ENCODE peak calls at places on chromosomes 13 and 19, in six cellular contexts. W is Karpas-422, P is neural progenitor cell, N is neuronal stem cell, R is pancreas, Y is hepatocyte. S is an unnamed sample. For H3K4me1 and H3K9me3, the result is how much of the 10 kb centered on the place peaks cover.

GRCh38 chr13:20738616-20739015 is 35.1 kb downstream of the IL17D start:
- DNase-seq in P (no peak), N (no peak), R (no peak), W (no peak), Y (no peak), S (no peak)

GRCh38 chr19:33156354-33156753 is 24.4 kb downstream of the WDR88 start:
- DNase-seq in P (no peak), R (no peak), Y (no peak), N (no peak), W (no peak), S (no peak)

GRCh38 chr19:1102407-1103106 is 1.2 kb upstream of the GPX4 start:
- DNase-seq in R (peak), P (no peak), N (no peak), W (no peak), Y (peak), S (no peak)

GRCh38 chr13:29081036-29081435 is 260.9 kb downstream of the MTUS2 start:
- DNase-seq in R (no peak), P (no peak), W (peak), Y (no peak), N (no peak), S (no peak)

GRCh38 chr13:48448963-48449614 is 36.2 kb upstream of the LPAR6 start:
- DNase-seq in Y (no peak), P (no peak), N (no peak), R (no peak), W (no peak), S (no peak)

GRCh38 chr19:46015961-46016425 is 6.9 kb downstream of the PGLYRP1 start:
- DNase-seq in Y (no peak), N (no peak), P (peak), W (no peak), R (no peak), S (no peak)

GRCh38 chr19:7679017-7679720 is 1.5 kb upstream of the TRAPPC5 start:
- DNase-seq in Y (no peak), R (no peak), P (no peak), N (no peak), W (peak), S (no peak)

GRCh38 chr19:16325161-16325527 is 518 bp downstream of the KLF2 start:
- DNase-seq in N (peak), Y (peak), R (no peak), P (peak), W (no peak), S (peak)

GRCh38 chr13:77448689-77449088 is 86.8 kb upstream of the SCEL start:
- DNase-seq in W (no peak), Y (no peak), N (no peak), P (no peak), R (peak), S (no peak)

GRCh38 chr13:23505007-23505406 is 65.2 kb upstream of the TNFRSF19 start:
- DNase-seq in Y (no peak), P (no peak), R (no peak), N (no peak), W (peak), S (no peak)

GRCh38 chr13:76826527-76826926 is 59.7 kb downstream of the KCTD12 start:
- DNase-seq in W (no peak), N (no peak), P (no peak), Y (no peak), R (no peak), S (no peak)

GRCh38 chr13:80605007-80605406 is 264.1 kb upstream of the SPRY2 start:
- DNase-seq in P (no peak), W (no peak), R (no peak), Y (no peak), N (no peak), S (no peak)

GRCh38 chr13:26983533-26984315 is 187.9 kb downstream of the USP12 start:
- DNase-seq in P (no peak), N (no peak), Y (no peak), W (no peak), R (no peak), S (no peak)

GRCh38 chr19:13284929-13285928 is 135.0 kb downstream of the IER2 start:
- DNase-seq in P (no peak), R (no peak), N (no peak), W (no peak), Y (no peak), S (no peak)

GRCh38 chr13:31663880-31664585 is 75.3 kb upstream of the RXFP2 start:
- DNase-seq in P (peak), N (no peak), R (no peak), W (no peak), Y (no peak), S (peak)

GRCh38 chr13:20708216-20708615 is 4.7 kb downstream of the IL17D start:
- DNase-seq in N (no peak), R (no peak), P (no peak), Y (no peak), W (no peak), S (no peak)

GRCh38 chr13:38417727-38418126 is 68.1 kb downstream of the UFM1 start:
- DNase-seq in W (peak), N (no peak), Y (peak), R (no peak), P (peak), S (peak)

GRCh38 chr13:100610399-100611347 is 22.1 kb upstream of the GGACT start:
- DNase-seq in N (no peak), P (no peak), R (no peak), Y (no peak), W (peak), S (no peak)

GRCh38 chr13:27176772-27177171 is 5.2 kb upstream of the USP12 start:
- DNase-seq in R (no peak), P (no peak), N (no peak), Y (no peak), W (no peak), S (no peak)

GRCh38 chr13:33132644-33133440 is 116.6 kb downstream of the KL start:
- DNase-seq in Y (no peak), P (no peak), W (no peak), R (no peak), N (no peak), S (no peak)

GRCh38 chr13:33728271-33729037 is 89.5 kb upstream of the RFC3 start:
- DNase-seq in N (no peak), R (peak), Y (no peak), W (peak), P (no peak), S (no peak)

GRCh38 chr19:40607311-40607871 is 6.2 kb downstream of the LTBP4 start:
- DNase-seq in P (peak), N (no peak), W (no peak), R (no peak), Y (no peak), S (no peak)

DNA sequence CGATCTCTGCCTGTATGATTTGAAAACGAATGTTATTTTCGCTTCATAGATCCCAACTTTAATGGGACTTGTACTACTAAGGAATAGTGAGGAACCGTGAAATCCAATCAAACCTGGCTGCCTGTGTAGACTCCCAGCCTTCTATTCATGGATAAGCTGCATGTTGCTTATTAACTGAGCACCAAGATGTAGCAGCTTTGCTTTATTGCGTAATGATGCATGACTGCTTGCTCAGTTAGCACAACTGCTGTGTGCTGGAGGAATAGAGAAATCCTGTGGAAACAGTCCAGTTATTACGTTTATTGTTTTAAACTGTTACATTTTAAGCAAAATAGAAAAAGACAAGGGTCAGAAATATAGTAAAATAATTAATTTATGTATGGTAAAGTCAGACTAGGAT is 108.2 kb downstream of the SHISA2 start:
- DNase-seq in W (peak), Y (peak), R (no peak), P (no peak), N (no peak), S (no peak)
- H3K4me3 ChIP-seq in W (no peak), Y (no peak), R (no peak), P (no peak), N (no peak), S (no peak)

DNA sequence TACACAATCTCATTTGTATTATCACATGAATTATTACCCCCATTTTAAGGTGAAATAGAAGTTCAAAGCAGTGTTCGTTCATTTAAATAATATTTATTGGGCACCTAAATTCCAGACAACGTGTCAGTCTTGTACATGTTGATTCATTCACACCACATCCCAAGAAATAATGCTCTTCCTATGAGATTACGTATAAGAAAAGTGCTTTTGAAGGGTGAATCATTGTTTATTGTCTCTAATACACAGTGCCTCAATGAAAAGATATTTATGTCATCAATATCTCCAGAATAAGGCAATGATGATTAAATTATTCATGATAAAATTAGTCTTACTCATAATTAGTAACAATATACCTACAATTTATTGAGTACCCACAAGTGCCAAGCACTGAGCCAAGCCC is 35.6 kb downstream of the CLDN10 start:
- DNase-seq in N (no peak), Y (no peak), W (no peak), R (no peak), P (no peak), S (no peak)
- H3K4me1 ChIP-seq in N (under half), Y (under half), W (under half), R (under half), P (under half), S (under half)

GRCh38 chr19:37803250-37803854 is 24.0 kb upstream of the ZNF573 start:
- DNase-seq in W (no peak), N (no peak), Y (no peak), P (no peak), R (no peak), S (no peak)
- H3K9me3 ChIP-seq in W (half or more), N (under half), Y (under half), P (under half), R (under half), S (under half)

DNA sequence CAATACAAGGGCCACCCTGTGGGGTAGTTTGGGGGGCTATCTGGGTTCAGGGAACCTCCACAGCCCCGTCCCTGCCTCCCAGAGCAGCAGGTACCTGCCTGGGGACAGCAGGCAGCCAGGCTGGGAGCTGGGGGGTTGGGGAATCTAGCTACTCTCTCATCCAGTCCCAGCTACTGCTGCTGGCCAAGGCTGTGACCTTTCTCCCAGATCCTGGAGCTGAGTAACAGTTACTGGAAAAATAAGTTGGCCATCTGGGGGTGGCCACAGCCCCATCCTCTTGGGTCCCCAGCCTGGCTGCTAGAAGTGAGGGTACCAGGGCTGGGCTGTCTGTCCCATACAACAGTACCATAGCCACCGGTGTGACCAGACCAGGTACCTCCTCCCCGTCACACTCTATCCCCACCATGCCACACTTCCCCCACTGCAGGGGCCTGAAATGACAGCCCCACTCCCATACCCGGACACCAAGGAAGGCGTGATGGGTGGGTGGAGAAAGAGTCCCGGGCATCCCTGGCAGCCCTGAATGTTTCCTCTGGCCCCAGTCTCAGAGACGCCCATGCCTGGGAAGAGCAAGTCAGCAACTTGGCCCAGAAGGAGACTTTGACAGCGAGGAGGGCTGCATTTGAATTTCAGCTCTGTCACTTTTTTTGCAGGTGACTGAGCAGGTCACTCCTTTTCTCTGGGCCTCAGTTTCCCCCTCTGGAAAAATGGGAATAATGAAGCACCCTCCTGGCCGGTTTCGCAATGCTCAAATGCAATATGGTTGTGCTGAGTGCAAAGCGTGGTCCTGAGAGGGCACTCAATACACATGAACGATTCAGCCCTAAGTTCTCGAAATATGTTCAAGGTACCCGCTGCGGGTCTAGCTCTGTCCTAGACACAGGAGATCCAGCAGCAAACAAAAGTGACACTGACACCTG is 30.7 kb upstream of the NFIC start:
- DNase-seq in P (no peak), W (no peak), Y (peak), R (peak), N (no peak), S (no peak)
- H3K4me3 ChIP-seq in P (no peak), W (no peak), Y (no peak), R (no peak), N (no peak), S (no peak)

DNA sequence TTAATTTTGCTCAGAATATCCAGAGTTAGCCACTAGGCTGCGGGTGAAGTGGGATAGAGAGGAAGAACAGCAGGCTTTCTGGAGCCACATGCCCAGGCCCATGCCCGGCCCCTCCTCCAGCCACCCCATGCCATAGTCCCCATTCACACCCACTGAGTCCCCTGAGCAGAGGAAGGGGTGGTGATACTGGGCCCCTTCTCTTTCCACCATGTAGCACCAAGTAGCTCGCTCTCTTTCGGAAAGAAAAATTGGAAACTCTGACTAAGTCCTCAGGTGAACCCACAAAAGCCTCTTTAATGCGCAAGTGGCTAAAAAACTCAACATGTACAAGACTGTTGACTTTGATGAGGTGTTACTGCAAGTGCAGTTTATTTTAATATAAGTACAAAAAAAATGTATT is 76.7 kb upstream of the GPR183 start:
- DNase-seq in Y (no peak), N (no peak), W (no peak), P (no peak), R (no peak), S (no peak)
- H3K4me1 ChIP-seq in Y (under half), N (under half), W (under half), P (under half), R (under half), S (under half)

S was measured in HAP-1.